ENCODE peak calls at places on chromosome 6, in eight cellular contexts. S, V, U, W, I, G, J and L are unnamed samples.

GRCh38 chr6:145372671-145373123 is 362.6 kb downstream of the EPM2A start:
- DNase-seq in S (peak), V (no peak), U (peak), W (no peak), I (peak), G (no peak), J (no peak), L (peak)

GRCh38 chr6:20952605-20953004 is 418.3 kb downstream of the CDKAL1 start:
- DNase-seq in S (peak), V (peak), U (peak), W (no peak), I (no peak), G (no peak), J (no peak), L (peak)

GRCh38 chr6:121436966-121437756 is 1.7 kb downstream of the GJA1 start:
- DNase-seq in S (peak), V (peak), U (peak), W (no peak), I (peak), G (peak), J (peak), L (peak)

GRCh38 chr6:167851349-167851952 is 24.7 kb downstream of the AFDN start:
- DNase-seq in S (peak), V (no peak), U (no peak), W (no peak), I (no peak), G (no peak), J (no peak), L (no peak)

GRCh38 chr6:136927313-136927712 is 5.2 kb downstream of the SLC35D3 start:
- DNase-seq in S (no peak), V (peak), U (no peak), W (no peak), I (no peak), G (peak), J (no peak), L (no peak)

GRCh38 chr6:135902756-135903331 is 51.3 kb downstream of the PDE7B start:
- DNase-seq in S (peak), V (no peak), U (no peak), W (no peak), I (no peak), G (no peak), J (no peak), L (peak)

GRCh38 chr6:11622156-11622555 is 84.6 kb downstream of the TMEM170B start:
- DNase-seq in S (no peak), V (no peak), U (no peak), W (no peak), I (no peak), G (no peak), J (no peak), L (no peak)

GRCh38 chr6:84371681-84372080 is 144.2 kb upstream of the CEP162 start:
- DNase-seq in S (no peak), V (no peak), U (no peak), W (no peak), I (no peak), G (no peak), J (no peak), L (no peak)

GRCh38 chr6:142914371-142914770 is 30.6 kb downstream of the HIVEP2 start:
- DNase-seq in S (no peak), V (no peak), U (no peak), W (no peak), I (no peak), G (no peak), J (no peak), L (no peak)

GRCh38 chr6:70281923-70282902 is 20.7 kb downstream of the COL9A1 start:
- DNase-seq in S (no peak), V (no peak), U (no peak), W (peak), I (peak), G (no peak), J (no peak), L (no peak)

GRCh38 chr6:7051780-7052440 is 55.9 kb upstream of the RREB1 start:
- DNase-seq in S (peak), V (peak), U (no peak), W (peak), I (peak), G (no peak), J (peak), L (no peak)

GRCh38 chr6:34934516-34934915 is 45.5 kb downstream of the ANKS1A start:
- DNase-seq in S (peak), V (no peak), U (no peak), W (no peak), I (peak), G (no peak), J (peak), L (peak)

GRCh38 chr6:34350100-34350936 is 42.2 kb downstream of the NUDT3 start:
- DNase-seq in S (no peak), V (no peak), U (no peak), W (no peak), I (no peak), G (no peak), J (no peak), L (peak)

GRCh38 chr6:138999949-139000725 is 12.1 kb upstream of the REPS1 start:
- DNase-seq in S (no peak), V (no peak), U (no peak), W (no peak), I (no peak), G (no peak), J (no peak), L (no peak)

GRCh38 chr6:158226655-158227512 is 58.7 kb downstream of the GTF2H5 start:
- DNase-seq in S (no peak), V (no peak), U (no peak), W (no peak), I (no peak), G (no peak), J (no peak), L (no peak)

GRCh38 chr6:128704601-128705000 is 178.3 kb upstream of the LAMA2 start:
- DNase-seq in S (no peak), V (no peak), U (no peak), W (no peak), I (no peak), G (no peak), J (no peak), L (no peak)

GRCh38 chr6:26421259-26422144 is 18.8 kb upstream of the BTN3A3 start:
- DNase-seq in S (peak), V (peak), U (peak), W (peak), I (peak), G (peak), J (peak), L (peak)

GRCh38 chr6:11747021-11747420 is 31.6 kb downstream of the ADTRP start:
- DNase-seq in S (peak), V (no peak), U (no peak), W (no peak), I (no peak), G (no peak), J (no peak), L (peak)

GRCh38 chr6:20978176-20978614 is 443.9 kb downstream of the CDKAL1 start:
- DNase-seq in S (peak), V (no peak), U (peak), W (no peak), I (no peak), G (no peak), J (no peak), L (peak)

GRCh38 chr6:119283979-119284545 is 65.5 kb downstream of the MAN1A1 start:
- DNase-seq in S (no peak), V (no peak), U (no peak), W (no peak), I (no peak), G (no peak), J (no peak), L (no peak)

GRCh38 chr6:169926617-169927417 is 175.4 kb downstream of the ERMARD start:
- DNase-seq in S (no peak), V (no peak), U (no peak), W (no peak), I (no peak), G (no peak), J (no peak), L (no peak)

GRCh38 chr6:134099770-134100169 is 47.3 kb upstream of the SLC2A12 start:
- DNase-seq in S (no peak), V (no peak), U (no peak), W (no peak), I (no peak), G (no peak), J (no peak), L (no peak)

GRCh38 chr6:81023007-81023582 is 729.4 kb downstream of the TENT5A start:
- DNase-seq in S (peak), V (no peak), U (no peak), W (no peak), I (peak), G (no peak), J (no peak), L (no peak)

GRCh38 chr6:131979515-131980337 is 28.6 kb upstream of the CCN2 start:
- DNase-seq in S (peak), V (no peak), U (peak), W (no peak), I (no peak), G (no peak), J (no peak), L (peak)

GRCh38 chr6:142846883-142847287 is 98.1 kb downstream of the HIVEP2 start:
- DNase-seq in S (peak), V (no peak), U (peak), W (no peak), I (no peak), G (no peak), J (no peak), L (peak)

GRCh38 chr6:147063469-147064031 is 140.7 kb upstream of the STXBP5 start:
- DNase-seq in S (peak), V (no peak), U (peak), W (no peak), I (no peak), G (no peak), J (no peak), L (peak)

GRCh38 chr6:167116109-167116837 is 6.6 kb upstream of the CCR6 start:
- DNase-seq in S (no peak), V (peak), U (no peak), W (no peak), I (peak), G (no peak), J (no peak), L (peak)

GRCh38 chr6:133817460-133818047 is 71.4 kb upstream of the TCF21 start:
- DNase-seq in S (no peak), V (peak), U (no peak), W (no peak), I (no peak), G (no peak), J (no peak), L (no peak)

GRCh38 chr6:134870677-134871498 is 79.0 kb downstream of the ALDH8A1 start:
- DNase-seq in S (peak), V (no peak), U (peak), W (no peak), I (no peak), G (no peak), J (no peak), L (peak)

GRCh38 chr6:336159-337114 is 44.1 kb downstream of the DUSP22 start:
- DNase-seq in S (no peak), V (no peak), U (no peak), W (no peak), I (no peak), G (no peak), J (no peak), L (no peak)

GRCh38 chr6:168133186-168133585 is 54.2 kb upstream of the FRMD1 start:
- DNase-seq in S (peak), V (no peak), U (no peak), W (peak), I (no peak), G (no peak), J (no peak), L (peak)

GRCh38 chr6:111845441-111845871 is 27.8 kb downstream of the FYN start:
- DNase-seq in S (no peak), V (no peak), U (no peak), W (no peak), I (no peak), G (no peak), J (no peak), L (no peak)

GRCh38 chr6:168554898-168555617 is 114.1 kb downstream of the SMOC2 start:
- DNase-seq in S (no peak), V (no peak), U (no peak), W (no peak), I (no peak), G (no peak), J (no peak), L (no peak)

GRCh38 chr6:125787791-125788190 is 3.0 kb upstream of the NCOA7 start:
- DNase-seq in S (peak), V (no peak), U (no peak), W (no peak), I (no peak), G (no peak), J (no peak), L (peak)
- TF ChIP-seq CTCF in S (peak), V (peak), U (peak), W (peak), I (peak), G (peak), J (no peak), L (peak)

DNA sequence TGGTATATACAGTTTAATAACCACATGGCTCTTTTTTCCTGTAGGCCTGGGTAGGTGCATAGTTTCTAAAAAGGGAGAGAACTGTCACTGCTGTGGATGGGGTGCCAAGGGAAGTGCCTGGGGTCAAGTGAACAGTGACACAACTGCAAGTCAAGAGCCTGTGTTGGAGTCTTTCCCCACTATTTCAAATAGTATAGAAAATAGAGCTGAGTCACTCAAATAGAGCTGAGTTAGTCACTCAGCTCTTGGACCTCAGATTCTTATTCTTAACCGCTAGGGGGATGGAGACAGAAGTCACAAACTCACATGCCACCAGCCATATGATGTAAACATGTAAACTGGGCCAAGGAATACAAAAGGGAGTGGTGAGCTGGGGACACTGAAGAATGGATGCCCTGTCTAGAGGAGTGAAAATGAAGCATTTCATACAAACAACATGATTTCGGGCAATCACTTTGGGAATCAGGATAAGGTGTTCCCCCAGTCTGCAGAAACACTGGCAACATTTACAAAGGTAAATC is 2.1 kb downstream of the NQO2 start:
- DNase-seq in S (peak), V (peak), U (no peak), W (no peak), I (peak), G (peak), J (no peak), L (peak)
- H3K4me3 ChIP-seq in S (no peak), V (no peak), U (no peak), W (no peak), I (no peak), G (peak), J (no peak), L (no peak)

GRCh38 chr6:52667572-52667971 is 3.3 kb upstream of the TMEM14A start:
- DNase-seq in S (no peak), V (no peak), U (no peak), W (no peak), I (no peak), G (no peak), J (no peak), L (no peak)

GRCh38 chr6:52672422-52673025 is 1.6 kb downstream of the TMEM14A start:
- DNase-seq in S (peak), V (no peak), U (no peak), W (no peak), I (no peak), G (peak), J (peak), L (no peak)

GRCh38 chr6:52675372-52675771 is 4.5 kb downstream of the TMEM14A start:
- DNase-seq in S (no peak), V (no peak), U (no peak), W (no peak), I (no peak), G (no peak), J (no peak), L (no peak)

GRCh38 chr6:52666523-52666922 is 4.4 kb upstream of the TMEM14A start:
- DNase-seq in S (no peak), V (no peak), U (no peak), W (no peak), I (no peak), G (no peak), J (no peak), L (no peak)

DNA sequence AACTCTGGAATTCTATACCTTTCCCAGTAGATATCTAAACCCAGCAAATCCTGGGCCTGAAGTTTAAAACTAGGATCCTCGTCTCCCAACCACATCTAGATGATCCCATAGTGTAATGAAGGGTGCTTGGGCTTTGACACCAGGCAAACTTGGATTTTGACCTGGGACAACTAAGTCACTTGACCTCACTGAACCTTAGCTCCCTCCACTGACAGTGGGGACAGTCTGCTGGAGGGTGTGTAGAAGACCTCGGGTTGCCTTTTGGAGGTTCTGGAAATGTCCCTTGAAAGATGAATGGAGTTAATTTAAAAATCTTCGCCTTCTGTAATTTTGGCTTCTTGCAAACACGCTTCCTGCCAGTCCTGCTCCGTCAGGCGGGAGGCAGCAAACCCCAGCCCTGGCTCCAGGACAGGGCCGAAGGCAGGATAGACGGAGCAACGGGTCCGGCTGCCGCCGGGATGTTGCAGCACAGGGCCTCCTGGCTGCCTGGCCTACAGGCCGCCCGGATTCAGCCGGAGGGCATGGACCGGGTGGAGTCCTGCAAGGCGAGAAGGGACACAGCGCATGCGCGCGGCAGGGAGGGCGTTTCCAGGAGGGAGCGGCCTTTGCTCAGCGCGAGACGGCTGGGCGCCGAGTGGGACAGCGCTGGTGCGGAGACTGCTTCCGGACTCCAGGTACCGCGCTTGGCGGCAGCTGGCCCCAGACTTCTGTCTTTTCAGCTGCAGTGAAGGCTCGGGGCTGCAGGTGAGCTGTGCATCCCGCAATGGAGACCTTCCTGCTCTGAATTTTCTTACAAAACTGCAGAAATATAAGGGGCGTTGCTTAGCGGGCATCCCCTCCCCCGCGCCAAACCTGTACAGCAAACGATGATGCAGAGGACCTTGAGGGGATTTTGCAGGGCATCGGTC is at the start of gene TMEM14A:
- DNase-seq in S (peak), V (peak), U (peak), W (peak), I (peak), G (peak), J (peak), L (peak)
- TF ChIP-seq CTCF in S (no peak), V (peak), U (no peak), W (peak), I (peak), G (no peak), J (no peak), L (peak)

GRCh38 chr6:44249082-44249748 is 2.3 kb downstream of the HSP90AB1 start:
- DNase-seq in S (no peak), V (no peak), U (no peak), W (no peak), I (no peak), G (no peak), J (no peak), L (no peak)
- H3K4me3 ChIP-seq in S (peak), V (peak), U (peak), W (peak), I (no peak), G (peak), J (peak), L (peak)

GRCh38 chr6:24225838-24226237 is 99.8 kb downstream of the NRSN1 start:
- DNase-seq in S (no peak), V (no peak), U (no peak), W (no peak), I (no peak), G (no peak), J (no peak), L (no peak)

GRCh38 chr6:24228681-24229255 is 102.8 kb downstream of the NRSN1 start:
- DNase-seq in S (peak), V (no peak), U (no peak), W (no peak), I (no peak), G (no peak), J (no peak), L (no peak)

GRCh38 chr6:24219670-24220069 is 93.7 kb downstream of the NRSN1 start:
- DNase-seq in S (no peak), V (no peak), U (no peak), W (no peak), I (no peak), G (no peak), J (no peak), L (no peak)

GRCh38 chr6:24227556-24227955 is 101.5 kb downstream of the NRSN1 start:
- DNase-seq in S (no peak), V (no peak), U (no peak), W (no peak), I (no peak), G (no peak), J (no peak), L (no peak)

GRCh38 chr6:24223131-24223715 is 97.2 kb downstream of the NRSN1 start:
- DNase-seq in S (no peak), V (no peak), U (no peak), W (no peak), I (no peak), G (no peak), J (no peak), L (no peak)
- TF ChIP-seq CTCF in S (no peak), V (no peak), U (no peak), W (no peak), I (no peak), G (no peak), J (no peak), L (no peak)

GRCh38 chr6:45709834-45710233 is 305.8 kb downstream of the CLIC5 start:
- DNase-seq in S (no peak), V (no peak), U (no peak), W (no peak), I (no peak), G (no peak), J (no peak), L (no peak)
- H3K4me3 ChIP-seq in S (no peak), V (no peak), U (no peak), W (no peak), I (no peak), G (no peak), J (no peak), L (no peak)

GRCh38 chr6:32700391-32701040 is 34.1 kb upstream of the HLA-DQB1 start:
- DNase-seq in S (peak), V (peak), U (peak), W (peak), I (peak), G (peak), J (peak), L (peak)
- TF ChIP-seq CTCF in S (peak), V (peak), U (peak), W (peak), I (peak), G (peak), J (peak), L (peak)

GRCh38 chr6:160462551-160463109 is 114.5 kb downstream of the SLC22A3 start:
- DNase-seq in S (peak), V (no peak), U (peak), W (no peak), I (no peak), G (no peak), J (no peak), L (peak)
- H3K4me3 ChIP-seq in S (no peak), V (no peak), U (no peak), W (no peak), I (no peak), G (no peak), J (no peak), L (no peak)